ENCODE peak calls at places on chromosomes 1 and 21, in four cellular contexts. G is transverse colon, R is tibial nerve, S is sigmoid colon. H is an unnamed sample.

GRCh38 chr1:37250371-37250770 is 216.1 kb upstream of the GRIK3 start:
- DNase-seq in G (no peak), S (no peak), R (no peak), H (no peak)

GRCh38 chr1:70278710-70279109 is 57.5 kb downstream of the SRSF11 start:
- DNase-seq in G (no peak), R (no peak), S (no peak), H (no peak)

GRCh38 chr1:45953934-45954333 is 150.5 kb downstream of the MAST2 start:
- DNase-seq in G (no peak), S (no peak), R (no peak), H (no peak)

GRCh38 chr1:43531906-43532584 is 1.4 kb downstream of the PTPRF start:
- DNase-seq in G (no peak), S (no peak), R (no peak), H (no peak)

GRCh38 chr1:8889103-8889846 is 10.8 kb upstream of the ENO1 start:
- DNase-seq in S (no peak), R (peak), G (no peak), H (peak)

GRCh38 chr21:45491623-45492022 is 50.6 kb downstream of the SLC19A1 start:
- DNase-seq in S (no peak), G (no peak), R (no peak), H (peak)

GRCh38 chr1:23385119-23385621 is 15.5 kb upstream of the ZNF436 start:
- DNase-seq in R (no peak), G (no peak), S (peak), H (no peak)

GRCh38 chr1:234014208-234014607 is 109.7 kb downstream of the SLC35F3 start:
- DNase-seq in R (no peak), G (no peak), S (no peak), H (no peak)

GRCh38 chr1:93811646-93812045 is 67.4 kb downstream of the DNTTIP2 start:
- DNase-seq in S (no peak), G (no peak), R (no peak), H (no peak)

GRCh38 chr1:17858027-17858426 is 102.9 kb downstream of the ACTL8 start:
- DNase-seq in R (no peak), G (no peak), S (no peak), H (no peak)

GRCh38 chr1:3930282-3930681 is 30.2 kb upstream of the C1orf174 start:
- DNase-seq in S (no peak), G (no peak), R (no peak), H (no peak)

GRCh38 chr1:9631613-9632012 is 19.9 kb upstream of the PIK3CD start:
- DNase-seq in G (no peak), R (no peak), S (no peak), H (no peak)

GRCh38 chr21:44887807-44888580 is 14.5 kb upstream of the PTTG1IP start:
- DNase-seq in R (no peak), S (no peak), G (no peak), H (peak)

GRCh38 chr1:2914702-2915101 is 106.6 kb upstream of the ACTRT2 start:
- DNase-seq in G (no peak), R (no peak), S (no peak), H (peak)

GRCh38 chr1:218209351-218209861 is 75.7 kb upstream of the RRP15 start:
- DNase-seq in R (no peak), S (no peak), G (no peak), H (no peak)

GRCh38 chr1:31567956-31568570 is 8.3 kb upstream of the TINAGL1 start:
- DNase-seq in S (no peak), R (no peak), G (no peak), H (no peak)

GRCh38 chr1:94012686-94013330 is 103.6 kb upstream of the GCLM start:
- DNase-seq in S (no peak), R (no peak), G (no peak), H (no peak)

GRCh38 chr1:84163123-84164038 is 19.3 kb downstream of the PRKACB start:
- DNase-seq in S (no peak), G (no peak), R (no peak), H (no peak)

GRCh38 chr21:43835061-43835460 is 30.0 kb upstream of the AGPAT3 start:
- DNase-seq in S (no peak), G (no peak), R (no peak), H (no peak)

GRCh38 chr1:180163044-180163443 is 8.4 kb downstream of the QSOX1 start:
- DNase-seq in G (no peak), S (no peak), R (no peak), H (no peak)

GRCh38 chr1:33719771-33720670 is 143.9 kb upstream of the HMGB4 start:
- DNase-seq in S (no peak), R (no peak), G (no peak), H (no peak)

GRCh38 chr1:93681549-93682412 is at the start of gene BCAR3:
- DNase-seq in G (peak), S (peak), R (peak), H (peak)

GRCh38 chr21:41090981-41091380 is 77.0 kb upstream of the BACE2 start:
- DNase-seq in S (no peak), G (no peak), R (no peak), H (no peak)

GRCh38 chr1:40371707-40372258 is 1.7 kb upstream of the SMAP2 start:
- DNase-seq in R (no peak), S (no peak), G (no peak), H (no peak)

GRCh38 chr1:115830963-115831362 is 10.0 kb downstream of the NHLH2 start:
- DNase-seq in G (no peak), S (no peak), R (no peak), H (no peak)

GRCh38 chr1:54551891-54552290 is 3.9 kb downstream of the ACOT11 start:
- DNase-seq in G (no peak), S (no peak), R (no peak), H (no peak)

GRCh38 chr1:205338011-205338410 is 16.5 kb upstream of the NUAK2 start:
- DNase-seq in S (no peak), R (no peak), G (no peak), H (no peak)

GRCh38 chr1:150798509-150798908 is 9.6 kb downstream of the CTSK start:
- DNase-seq in S (no peak), R (no peak), G (no peak), H (no peak)

GRCh38 chr21:36747815-36748381 is 49.0 kb downstream of the SIM2 start:
- DNase-seq in S (no peak), G (peak), R (no peak), H (no peak)

GRCh38 chr21:45075606-45076244 is 1.3 kb downstream of the ADARB1 start:
- DNase-seq in R (no peak), S (no peak), G (no peak), H (no peak)

GRCh38 chr21:31750843-31751242 is 18.9 kb upstream of the SCAF4 start:
- DNase-seq in S (no peak), R (no peak), G (no peak), H (no peak)

GRCh38 chr1:24199291-24199900 is 12.3 kb upstream of the IFNLR1 start:
- DNase-seq in R (peak), S (peak), G (peak), H (no peak)

GRCh38 chr1:39898648-39899603 is 2.8 kb downstream of the MYCL start:
- DNase-seq in S (no peak), R (no peak), G (peak), H (peak)

GRCh38 chr1:45266151-45266801 is 59.9 kb upstream of the ZSWIM5 start:
- DNase-seq in R (peak), S (peak), G (peak), H (peak)

GRCh38 chr1:237705462-237705861 is 185.3 kb downstream of the ZP4 start:
- DNase-seq in S (no peak), G (no peak), R (no peak), H (no peak)

DNA sequence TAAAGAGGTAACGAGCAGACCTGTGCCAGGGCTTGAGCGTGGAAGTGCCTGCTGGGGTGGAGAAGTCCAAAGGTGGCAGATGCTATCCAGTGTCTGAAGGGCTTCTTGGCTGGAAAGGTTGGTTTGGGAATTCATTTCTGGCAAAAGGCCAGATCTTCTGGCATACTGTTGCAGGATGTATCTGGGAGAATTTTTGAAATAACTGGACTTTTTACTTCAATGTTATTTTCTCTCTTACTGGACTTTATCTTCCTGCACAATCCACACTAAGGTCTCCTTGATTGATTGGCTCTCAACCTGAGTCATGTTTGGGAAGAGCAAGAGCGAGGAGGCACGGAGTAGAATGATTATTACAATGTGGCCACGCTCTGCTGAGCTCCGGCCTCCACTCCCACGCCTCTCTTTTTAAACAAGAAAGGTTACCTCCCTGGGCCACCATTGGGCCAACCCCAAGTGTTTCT is 278.4 kb downstream of the TM2D1 start:
- DNase-seq in S (no peak), R (no peak), G (no peak), H (no peak)
- TF ChIP-seq EP300 in S (no peak), R (no peak), G (no peak), H (no peak)

GRCh38 chr1:194331758-194332157 is 1145.3 kb upstream of the B3GALT2 start:
- DNase-seq in R (no peak), G (no peak), S (no peak), H (no peak)

GRCh38 chr1:194338241-194338948 is 1152.0 kb upstream of the B3GALT2 start:
- DNase-seq in S (no peak), G (no peak), R (no peak), H (no peak)

GRCh38 chr1:194333240-194333639 is 1146.8 kb upstream of the B3GALT2 start:
- DNase-seq in R (no peak), S (no peak), G (no peak), H (no peak)
- TF ChIP-seq EP300 in R (no peak), S (no peak), G (no peak), H (no peak)

DNA sequence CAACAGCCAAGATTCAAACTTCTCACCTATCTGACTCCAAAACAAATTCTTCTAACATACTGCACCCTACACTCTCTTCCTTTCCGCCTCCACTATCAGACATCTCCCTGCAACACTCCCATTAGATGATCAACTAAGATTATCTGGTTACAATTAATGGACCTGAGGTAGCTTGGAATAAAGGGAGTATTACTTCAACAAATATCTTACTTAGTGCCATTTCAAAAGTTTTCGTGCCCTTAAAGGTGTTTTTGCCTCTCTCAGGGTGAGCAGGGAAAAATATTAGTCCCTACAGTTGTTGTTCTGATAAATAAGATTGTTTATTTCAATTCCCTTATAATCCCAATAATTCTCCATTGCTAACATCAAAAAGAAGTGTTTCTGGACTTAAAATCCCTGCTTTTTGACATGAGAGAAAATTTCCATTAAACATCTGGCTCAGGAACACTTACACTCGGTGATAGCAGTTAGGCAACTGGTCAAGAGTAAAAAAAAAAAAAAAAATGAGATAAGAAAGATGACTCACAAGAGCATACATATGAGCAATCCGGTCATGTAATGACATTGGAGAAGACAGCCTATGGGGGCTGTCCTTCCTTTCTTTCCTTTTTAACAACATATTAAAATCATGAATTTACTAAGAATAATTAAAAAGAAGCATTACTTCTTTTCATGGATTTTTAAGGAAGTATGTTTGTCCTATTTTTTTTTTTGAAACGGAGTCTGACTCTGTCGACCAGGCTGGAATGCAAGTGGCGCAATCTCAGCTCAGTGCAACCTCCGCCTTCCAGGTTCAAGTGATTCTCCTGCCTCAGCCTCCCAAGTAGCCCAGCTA is 7.6 kb downstream of the RSBN1 start:
- DNase-seq in G (no peak), R (no peak), S (no peak), H (peak)
- TF ChIP-seq EP300 in G (no peak), R (no peak), S (no peak), H (no peak)

GRCh38 chr1:29033829-29034466 is 89.8 kb downstream of the TMEM200B start:
- DNase-seq in S (no peak), G (no peak), R (no peak), H (no peak)

GRCh38 chr1:29029652-29030051 is 94.1 kb downstream of the TMEM200B start:
- DNase-seq in R (no peak), S (no peak), G (no peak), H (no peak)

GRCh38 chr1:29032839-29033238 is 90.9 kb downstream of the TMEM200B start:
- DNase-seq in S (no peak), G (no peak), R (no peak), H (no peak)
- TF ChIP-seq EP300 in S (no peak), G (no peak), R (no peak), H (no peak)

GRCh38 chr1:5165747-5166146 is 511.3 kb downstream of the AJAP1 start:
- DNase-seq in G (no peak), S (no peak), R (no peak), H (no peak)
- TF ChIP-seq EP300 in G (no peak), S (no peak), R (no peak), H (no peak)

DNA sequence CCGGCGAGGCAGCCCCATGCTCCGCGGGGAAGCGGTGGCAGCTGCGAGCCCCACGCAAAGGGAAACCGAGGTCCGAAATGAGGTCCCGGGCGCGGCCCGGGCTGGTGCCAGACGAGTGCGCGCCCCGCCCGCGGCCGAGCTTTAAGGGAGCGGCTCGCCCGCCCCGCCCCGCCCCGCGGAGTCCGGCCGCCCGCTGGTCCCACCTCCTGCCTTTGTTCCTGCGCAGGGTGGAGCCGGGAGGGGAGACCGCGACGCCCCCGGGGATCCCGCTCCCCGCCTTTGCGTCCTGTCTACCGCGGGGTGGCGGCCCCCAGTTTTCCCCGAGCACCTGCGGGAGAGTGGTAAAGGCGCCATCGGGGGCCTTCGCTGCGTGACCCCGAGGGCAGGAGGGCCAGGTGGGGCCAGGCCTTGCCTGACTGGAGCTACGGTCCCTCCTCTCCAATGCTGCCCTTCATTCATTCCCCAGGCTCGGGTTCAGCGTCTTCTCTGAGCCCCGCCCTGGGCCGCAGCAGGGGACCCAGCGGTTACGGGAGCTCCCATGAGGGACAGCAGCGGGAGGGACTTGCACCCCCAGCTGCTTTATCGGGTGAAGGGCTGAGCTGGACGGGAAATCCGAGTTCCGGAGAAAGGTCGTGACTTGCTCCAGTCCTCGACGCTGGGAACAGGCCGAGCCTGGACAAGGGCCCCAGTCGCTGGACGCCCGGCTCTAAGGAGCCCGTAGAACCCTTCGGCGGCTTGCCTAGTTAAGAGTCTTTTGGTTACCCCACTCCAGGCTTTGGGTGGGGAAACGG is at the start of gene HES2:
- DNase-seq in G (peak), S (no peak), R (no peak), H (peak)
- TF ChIP-seq EP300 in G (no peak), S (no peak), R (no peak), H (no peak)